ENCODE peak calls at places on chromosomes 13 and 19, in five cellular contexts. S, R, E, V and L are unnamed samples. For H3K4me1, the result is how much of the 10 kb centered on the place peaks cover.

GRCh38 chr13:79282976-79283375 is 123.1 kb downstream of the RBM26 start:
- DNase-seq in S (no peak), R (peak), E (no peak), V (no peak), L (peak)

GRCh38 chr13:109844396-109844795 is 58.0 kb upstream of the IRS2 start:
- DNase-seq in S (peak), R (no peak), E (no peak), V (peak), L (peak)

GRCh38 chr13:107373551-107373950 is 805.6 kb upstream of the ARGLU1 start:
- DNase-seq in S (peak), R (no peak), E (no peak), V (no peak), L (peak)

GRCh38 chr19:2193807-2194206 is 30.1 kb downstream of the DOT1L start:
- DNase-seq in S (no peak), R (no peak), E (no peak), V (no peak), L (no peak)

GRCh38 chr19:52170304-52170703 is 1.1 kb downstream of the ZNF836 start:
- DNase-seq in S (peak), R (no peak), E (no peak), V (no peak), L (no peak)

GRCh38 chr13:33251131-33251629 is 34.4 kb downstream of the STARD13 start:
- DNase-seq in S (peak), R (no peak), E (no peak), V (peak), L (peak)

GRCh38 chr19:32234663-32235217 is 110.7 kb upstream of the ZNF507 start:
- DNase-seq in S (no peak), R (no peak), E (no peak), V (no peak), L (no peak)

GRCh38 chr19:53908106-53908932 is 759 bp upstream of the CACNG7 start:
- DNase-seq in S (peak), R (no peak), E (no peak), V (no peak), L (peak)

GRCh38 chr19:13024126-13024957 is 29.1 kb downstream of the NFIX start:
- DNase-seq in S (no peak), R (no peak), E (no peak), V (peak), L (peak)

GRCh38 chr13:35714588-35714987 is 238.1 kb upstream of the MAB21L1 start:
- DNase-seq in S (peak), R (no peak), E (no peak), V (no peak), L (no peak)

GRCh38 chr13:103199380-103200088 is 133.3 kb upstream of the SLC10A2 start:
- DNase-seq in S (no peak), R (no peak), E (no peak), V (no peak), L (no peak)

GRCh38 chr13:54210397-54211050 is 1181.9 kb downstream of the OLFM4 start:
- DNase-seq in S (no peak), R (no peak), E (no peak), V (no peak), L (peak)

GRCh38 chr13:100022798-100023197 is 41.2 kb downstream of the ZIC2 start:
- DNase-seq in S (no peak), R (no peak), E (no peak), V (no peak), L (peak)

GRCh38 chr13:111425326-111425725 is 104.9 kb downstream of the TEX29 start:
- DNase-seq in S (no peak), R (no peak), E (no peak), V (no peak), L (no peak)

GRCh38 chr13:109297628-109298027 is 488.8 kb downstream of the IRS2 start:
- DNase-seq in S (peak), R (no peak), E (no peak), V (no peak), L (peak)

GRCh38 chr13:106492576-106493323 is 42.7 kb downstream of the EFNB2 start:
- DNase-seq in S (no peak), R (no peak), E (no peak), V (no peak), L (no peak)

GRCh38 chr19:15332311-15332996 is at the start of gene BRD4:
- DNase-seq in S (peak), R (no peak), E (peak), V (peak), L (peak)
- H3K4me1 ChIP-seq in S (under half), R (under half), E (under half), V (under half), L (under half)

DNA sequence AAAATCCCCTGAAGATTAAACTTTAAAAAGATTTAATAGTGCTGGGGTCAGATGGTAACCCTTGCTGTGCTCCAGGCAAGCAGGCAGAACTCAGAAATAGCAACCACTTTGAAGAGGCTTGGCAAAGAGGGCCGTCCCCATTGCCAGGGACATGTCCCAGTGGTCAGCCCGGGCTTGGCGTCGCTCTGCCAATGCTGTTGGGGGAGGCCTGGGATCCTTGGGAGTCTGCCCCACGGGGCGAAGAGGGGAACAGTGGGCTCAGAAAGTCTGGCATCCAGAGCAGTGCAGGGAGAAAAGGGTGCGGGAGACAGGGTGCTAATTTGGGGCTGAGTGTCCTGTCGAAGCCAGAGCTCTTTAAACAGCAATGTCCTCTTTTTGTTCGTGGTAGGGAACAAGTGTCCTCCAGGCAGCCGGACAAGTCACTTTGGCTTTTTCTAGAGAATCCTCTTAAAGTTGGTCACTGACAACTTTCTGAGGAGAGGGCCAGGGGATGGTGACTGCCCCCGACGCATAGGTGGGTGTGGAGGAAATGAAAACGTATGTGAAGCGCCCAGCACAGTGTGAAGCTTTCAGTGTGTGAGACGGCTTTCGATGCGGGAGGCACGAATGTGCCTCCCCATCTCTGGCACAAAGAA is 46.0 kb upstream of the ZNF536 start:
- DNase-seq in S (no peak), R (no peak), E (no peak), V (no peak), L (no peak)
- H3K4me1 ChIP-seq in S (under half), R (under half), E (under half), V (under half), L (under half)

GRCh38 chr19:40578442-40578908 is 1.8 kb downstream of the SHKBP1 start:
- DNase-seq in S (no peak), R (no peak), E (no peak), V (no peak), L (no peak)
- H3K4me1 ChIP-seq in S (under half), R (under half), E (under half), V (under half), L (under half)

DNA sequence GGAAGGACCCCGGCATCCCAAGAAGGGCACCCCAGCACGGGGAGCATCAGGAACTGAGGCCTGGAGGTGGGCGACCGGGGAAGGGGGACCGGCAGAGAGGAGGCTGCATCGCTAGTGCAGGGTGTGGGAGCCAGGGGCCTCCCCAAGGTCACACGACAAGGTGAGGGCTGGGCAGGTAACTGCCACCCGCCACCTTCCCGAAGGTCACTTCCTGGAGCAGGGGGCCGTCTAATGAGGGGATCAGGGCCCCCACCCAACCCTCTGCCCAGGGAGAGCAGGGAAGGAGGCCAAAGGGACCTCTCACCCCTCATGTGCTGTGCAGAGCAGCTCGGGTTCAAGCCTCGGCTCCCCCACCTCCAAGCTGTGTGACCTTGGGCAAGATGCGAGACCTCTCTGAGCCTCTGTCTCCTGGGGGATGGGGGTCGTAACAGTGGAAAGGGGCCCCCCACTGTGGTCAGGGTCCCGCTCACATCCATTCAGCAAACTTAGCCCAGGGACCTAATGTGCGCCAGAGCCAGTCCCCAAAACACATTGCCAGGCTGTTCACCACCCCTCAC is 6.0 kb downstream of the ZBTB7A start:
- DNase-seq in S (no peak), R (no peak), E (no peak), V (peak), L (no peak)
- H3K4me1 ChIP-seq in S (half or more), R (half or more), E (half or more), V (half or more), L (half or more)

GRCh38 chr13:98965325-98965724 is 12.5 kb downstream of the DOCK9 start:
- DNase-seq in S (no peak), R (no peak), E (no peak), V (no peak), L (no peak)

GRCh38 chr13:98963917-98964316 is 13.9 kb downstream of the DOCK9 start:
- DNase-seq in S (no peak), R (no peak), E (no peak), V (no peak), L (no peak)

GRCh38 chr13:98961204-98962105 is 16.4 kb downstream of the DOCK9 start:
- DNase-seq in S (no peak), R (no peak), E (no peak), V (no peak), L (peak)

GRCh38 chr13:98960331-98961203 is 17.3 kb downstream of the DOCK9 start:
- DNase-seq in S (no peak), R (no peak), E (no peak), V (no peak), L (no peak)

DNA sequence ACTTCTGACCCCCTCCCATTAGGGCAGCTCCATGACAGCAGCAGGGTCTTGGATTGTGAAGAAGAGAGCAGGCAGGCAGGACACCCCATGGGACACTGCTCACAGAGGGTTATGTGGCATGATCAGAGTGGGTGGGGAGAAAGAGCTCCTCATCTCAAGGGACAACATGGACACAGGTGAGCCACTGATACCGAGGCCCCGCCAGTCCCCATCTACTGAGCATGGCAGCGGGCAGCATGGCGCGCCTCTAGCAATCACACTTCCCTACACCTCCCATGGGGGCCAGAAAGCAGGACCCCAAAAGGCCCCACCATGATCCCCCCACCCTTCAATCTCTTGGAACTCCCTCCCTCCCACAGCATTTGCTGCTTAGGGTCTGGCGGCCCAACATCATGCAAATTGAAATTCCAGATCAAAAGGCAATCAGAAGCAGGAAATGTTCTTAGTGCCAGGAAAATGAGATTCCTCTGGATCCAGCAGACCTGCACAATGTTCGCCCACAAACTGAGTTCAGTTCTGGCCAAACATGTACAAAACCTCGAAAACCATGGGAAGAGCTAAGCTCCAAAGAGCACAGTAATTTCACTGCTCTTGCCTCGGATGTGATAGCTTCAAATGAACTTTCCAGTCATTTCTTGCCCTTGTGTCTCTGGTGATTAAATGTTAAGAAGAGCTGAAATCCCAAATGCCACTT is 14.8 kb downstream of the DOCK9 start:
- DNase-seq in S (no peak), R (no peak), E (no peak), V (no peak), L (no peak)
- H3K4me1 ChIP-seq in S (under half), R (under half), E (under half), V (under half), L (under half)

GRCh38 chr19:48627865-48628314 is 8.6 kb downstream of the SPHK2 start:
- DNase-seq in S (no peak), R (no peak), E (no peak), V (peak), L (no peak)
- H3K4me1 ChIP-seq in S (under half), R (half or more), E (under half), V (half or more), L (under half)